ENCODE peak calls at places on chromosomes 1 and 21, in nine cellular contexts. Q is transverse colon, M is heart left ventricle, T is tibial nerve, E is body of pancreas, B is H54, S is A549, L is lower leg skin, G is IMR-90. P is an unnamed sample.

GRCh38 chr1:197677752-197678295 is 97.5 kb downstream of the DENND1B start:
- DNase-seq in Q (no peak), M (no peak), T (no peak), E (no peak), B (no peak), S (no peak), L (no peak), G (no peak), P (no peak)

GRCh38 chr1:25619101-25619890 is 2.7 kb downstream of the MAN1C1 start:
- DNase-seq in Q (no peak), M (peak), T (no peak), E (peak), B (no peak), S (no peak), L (peak), G (peak), P (no peak)

GRCh38 chr1:1371354-1371740 is 3.7 kb downstream of the AURKAIP1 start:
- DNase-seq in Q (no peak), M (no peak), T (no peak), E (no peak), B (no peak), S (no peak), L (no peak), G (no peak), P (no peak)

GRCh38 chr1:51518033-51518729 is 885 bp downstream of the EPS15 start:
- DNase-seq in Q (peak), M (peak), T (peak), E (peak), B (peak), S (peak), L (peak), G (peak), P (peak)

GRCh38 chr1:44238651-44239050 is 25.4 kb downstream of the DMAP1 start:
- DNase-seq in Q (no peak), M (no peak), T (no peak), E (no peak), B (no peak), S (no peak), L (no peak), G (no peak), P (no peak)

GRCh38 chr1:56645663-56646330 is 683 bp downstream of the PRKAA2 start:
- DNase-seq in Q (peak), M (peak), T (peak), E (peak), B (peak), S (peak), L (no peak), G (no peak), P (no peak)

GRCh38 chr21:46122758-46123683 is 25.1 kb downstream of the COL6A2 start:
- DNase-seq in Q (peak), M (peak), T (no peak), E (peak), B (no peak), S (no peak), L (peak), G (no peak), P (no peak)

GRCh38 chr1:7539772-7540175 is 231.3 kb upstream of the VAMP3 start:
- DNase-seq in Q (peak), M (no peak), T (no peak), E (peak), B (no peak), S (peak), L (no peak), G (peak), P (peak)

GRCh38 chr1:6142036-6142621 is 38.0 kb downstream of the CHD5 start:
- DNase-seq in Q (no peak), M (no peak), T (no peak), E (no peak), B (no peak), S (no peak), L (no peak), G (no peak), P (no peak)

GRCh38 chr1:7606096-7606495 is 165.0 kb upstream of the VAMP3 start:
- DNase-seq in Q (no peak), M (no peak), T (no peak), E (peak), B (no peak), S (no peak), L (no peak), G (no peak), P (no peak)

GRCh38 chr1:40394456-40395172 is 21.1 kb downstream of the SMAP2 start:
- DNase-seq in Q (no peak), M (no peak), T (no peak), E (no peak), B (no peak), S (no peak), L (no peak), G (peak), P (no peak)
- TF ChIP-seq POLR2A in Q (peak), M (no peak), T (no peak), E (peak), B (no peak), S (no peak), L (no peak), G (peak), P (no peak)

DNA sequence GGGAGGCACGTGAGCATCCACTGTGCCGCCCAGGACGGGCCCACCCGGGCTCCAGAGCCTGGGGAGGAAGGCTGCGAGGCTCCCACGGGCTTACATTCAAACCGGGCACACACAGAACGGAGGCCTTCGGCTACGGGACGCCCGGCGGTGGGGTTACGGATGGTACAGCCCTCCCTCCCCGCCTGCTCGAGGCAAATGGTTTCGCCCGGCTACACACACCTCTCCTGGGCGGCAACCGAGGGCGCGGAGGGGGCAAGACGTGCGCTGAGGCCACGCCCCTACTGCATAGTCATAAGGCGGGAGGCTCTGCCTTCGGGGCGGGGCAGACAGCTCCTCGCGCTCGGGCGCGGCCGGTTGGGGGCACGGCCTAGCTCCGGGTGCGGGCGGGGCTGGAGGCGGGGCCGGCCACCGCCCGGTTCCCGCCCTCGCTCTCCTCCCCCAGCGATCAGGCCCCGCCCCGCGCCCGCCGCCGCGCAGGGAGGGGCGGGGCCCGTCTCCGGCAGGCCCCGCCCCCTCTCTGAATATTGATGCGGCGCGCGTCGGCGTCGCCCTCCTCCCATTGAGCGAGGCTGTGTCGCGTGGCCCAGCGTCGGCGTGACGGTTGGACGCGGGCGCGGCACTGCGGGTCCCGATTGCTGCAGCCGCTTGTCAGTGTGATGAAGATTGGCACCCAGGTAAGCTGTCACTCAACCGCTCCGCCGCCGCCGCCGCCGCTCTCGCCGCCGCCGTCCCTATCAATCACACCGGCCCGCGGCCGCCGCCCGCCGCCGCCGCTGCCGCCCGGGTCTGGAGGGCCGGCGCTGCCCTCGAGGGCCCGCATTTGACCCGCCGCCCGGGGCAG is at the start of gene PKNOX1:
- DNase-seq in Q (peak), M (peak), T (peak), E (peak), B (peak), S (peak), L (peak), G (peak), P (peak)
- TF ChIP-seq POLR2A in Q (peak), M (peak), T (peak), E (peak), B (peak), S (peak), L (no peak), G (no peak), P (peak)

DNA sequence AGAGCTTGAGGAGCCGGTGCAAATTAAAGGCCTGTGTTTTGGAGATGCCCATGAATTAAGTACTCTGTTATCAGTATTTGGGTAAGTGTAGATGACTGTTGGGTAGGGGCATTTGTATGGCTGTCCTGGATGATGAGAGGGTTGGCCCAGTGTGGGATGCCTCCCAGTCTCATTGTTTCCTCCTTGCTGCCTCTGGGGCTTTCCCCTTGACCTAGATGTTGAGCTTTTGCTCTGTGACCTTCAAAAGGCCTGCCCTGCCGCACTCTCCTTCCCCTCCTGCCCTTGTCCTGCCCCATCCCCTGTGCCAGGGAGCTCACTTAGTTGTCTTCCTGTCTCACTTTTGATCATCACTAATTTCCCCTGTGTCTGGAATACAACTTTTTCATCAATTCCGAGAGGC is 10.0 kb downstream of the GALNT2 start:
- DNase-seq in Q (no peak), M (no peak), T (no peak), E (no peak), B (no peak), S (no peak), L (no peak), G (no peak), P (no peak)
- TF ChIP-seq POLR2A in Q (no peak), M (no peak), T (no peak), E (no peak), B (no peak), S (no peak), L (no peak), G (no peak), P (no peak)

GRCh38 chr1:230104395-230105244 is 37.6 kb downstream of the GALNT2 start:
- DNase-seq in Q (peak), M (peak), T (peak), E (peak), B (peak), S (peak), L (peak), G (peak), P (peak)

GRCh38 chr1:230102046-230102445 is 35.0 kb downstream of the GALNT2 start:
- DNase-seq in Q (no peak), M (no peak), T (no peak), E (no peak), B (no peak), S (no peak), L (no peak), G (no peak), P (no peak)

GRCh38 chr1:230105245-230105753 is 38.3 kb downstream of the GALNT2 start:
- DNase-seq in Q (no peak), M (no peak), T (no peak), E (no peak), B (no peak), S (no peak), L (no peak), G (no peak), P (no peak)

GRCh38 chr1:230102472-230102871 is 35.4 kb downstream of the GALNT2 start:
- DNase-seq in Q (no peak), M (no peak), T (no peak), E (no peak), B (no peak), S (no peak), L (no peak), G (no peak), P (no peak)

DNA sequence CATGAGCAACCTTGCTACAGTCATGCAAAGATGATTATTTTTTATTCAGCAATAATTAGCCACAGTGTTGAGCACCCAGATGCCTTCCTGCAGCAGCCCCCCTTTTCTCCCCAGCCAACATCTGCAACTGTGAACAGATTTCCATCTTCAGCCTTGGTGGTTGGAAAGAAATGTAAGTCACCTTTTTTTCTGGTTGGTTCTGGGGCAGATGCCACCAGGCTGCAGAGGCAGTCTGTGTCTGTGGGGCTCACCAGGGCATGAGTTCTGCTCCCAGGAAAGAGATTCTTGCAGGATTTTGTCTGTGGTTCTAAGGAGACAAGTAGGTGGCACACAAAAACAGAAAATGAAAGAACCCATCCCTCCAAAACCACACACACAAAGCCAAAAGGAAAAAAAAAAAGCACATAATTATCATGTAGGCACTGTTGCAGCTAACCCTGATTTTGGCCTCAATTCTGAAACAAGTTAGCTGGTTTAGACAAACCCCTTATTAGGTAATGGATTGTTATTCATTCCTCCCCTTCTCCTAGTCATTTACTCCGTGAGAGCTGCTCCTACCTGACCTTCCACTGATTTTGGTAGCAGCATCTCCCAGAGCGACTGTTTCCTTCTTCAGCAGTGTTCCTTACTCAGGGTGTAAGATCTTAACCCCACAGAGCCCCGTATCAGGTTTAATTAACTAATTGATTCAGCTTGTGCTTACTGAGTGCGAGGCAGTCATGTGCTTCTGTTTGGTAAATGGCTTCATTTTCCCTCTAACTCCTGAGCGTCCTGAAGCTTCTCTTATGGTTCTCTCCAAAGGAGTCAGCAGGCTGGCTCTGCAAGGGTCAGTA is 36.5 kb downstream of the GALNT2 start:
- DNase-seq in Q (no peak), M (no peak), T (no peak), E (no peak), B (no peak), S (no peak), L (no peak), G (peak), P (no peak)
- TF ChIP-seq POLR2A in Q (no peak), M (no peak), T (no peak), E (no peak), B (no peak), S (no peak), L (no peak), G (no peak), P (no peak)

GRCh38 chr21:42264245-42265195 is 45.6 kb downstream of the ABCG1 start:
- DNase-seq in Q (no peak), M (no peak), T (no peak), E (no peak), B (no peak), S (no peak), L (no peak), G (no peak), P (no peak)

GRCh38 chr21:42263591-42264131 is 44.7 kb downstream of the ABCG1 start:
- DNase-seq in Q (no peak), M (peak), T (peak), E (peak), B (no peak), S (no peak), L (peak), G (no peak), P (no peak)

GRCh38 chr21:42261832-42262200 is 42.9 kb downstream of the ABCG1 start:
- DNase-seq in Q (no peak), M (no peak), T (no peak), E (no peak), B (no peak), S (no peak), L (no peak), G (no peak), P (no peak)

GRCh38 chr21:42265229-42265812 is 46.4 kb downstream of the ABCG1 start:
- DNase-seq in Q (no peak), M (no peak), T (no peak), E (no peak), B (no peak), S (no peak), L (no peak), G (no peak), P (peak)

DNA sequence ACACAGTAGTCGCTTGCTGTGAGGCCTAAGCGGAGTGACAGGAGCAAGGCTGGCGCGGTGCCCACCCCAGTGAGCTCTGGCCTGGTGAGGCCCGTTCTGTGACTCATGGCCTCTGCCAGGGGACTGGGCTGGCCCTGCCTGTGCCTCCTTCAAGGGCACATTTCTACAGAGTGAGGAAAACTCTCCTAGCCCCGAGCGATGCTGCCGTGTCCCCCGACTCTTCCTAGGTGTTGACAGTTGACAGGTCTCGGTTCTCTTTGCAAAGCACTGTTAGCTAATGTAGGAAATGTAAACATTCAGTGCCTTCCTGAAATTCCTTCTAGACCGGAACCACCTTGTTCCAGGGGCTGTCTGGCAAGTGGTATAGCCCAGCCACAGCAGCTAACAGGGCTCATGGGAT is 43.9 kb downstream of the ABCG1 start:
- DNase-seq in Q (peak), M (peak), T (peak), E (peak), B (peak), S (peak), L (peak), G (peak), P (no peak)
- TF ChIP-seq POLR2A in Q (no peak), M (no peak), T (no peak), E (no peak), B (no peak), S (no peak), L (no peak), G (no peak), P (no peak)

DNA sequence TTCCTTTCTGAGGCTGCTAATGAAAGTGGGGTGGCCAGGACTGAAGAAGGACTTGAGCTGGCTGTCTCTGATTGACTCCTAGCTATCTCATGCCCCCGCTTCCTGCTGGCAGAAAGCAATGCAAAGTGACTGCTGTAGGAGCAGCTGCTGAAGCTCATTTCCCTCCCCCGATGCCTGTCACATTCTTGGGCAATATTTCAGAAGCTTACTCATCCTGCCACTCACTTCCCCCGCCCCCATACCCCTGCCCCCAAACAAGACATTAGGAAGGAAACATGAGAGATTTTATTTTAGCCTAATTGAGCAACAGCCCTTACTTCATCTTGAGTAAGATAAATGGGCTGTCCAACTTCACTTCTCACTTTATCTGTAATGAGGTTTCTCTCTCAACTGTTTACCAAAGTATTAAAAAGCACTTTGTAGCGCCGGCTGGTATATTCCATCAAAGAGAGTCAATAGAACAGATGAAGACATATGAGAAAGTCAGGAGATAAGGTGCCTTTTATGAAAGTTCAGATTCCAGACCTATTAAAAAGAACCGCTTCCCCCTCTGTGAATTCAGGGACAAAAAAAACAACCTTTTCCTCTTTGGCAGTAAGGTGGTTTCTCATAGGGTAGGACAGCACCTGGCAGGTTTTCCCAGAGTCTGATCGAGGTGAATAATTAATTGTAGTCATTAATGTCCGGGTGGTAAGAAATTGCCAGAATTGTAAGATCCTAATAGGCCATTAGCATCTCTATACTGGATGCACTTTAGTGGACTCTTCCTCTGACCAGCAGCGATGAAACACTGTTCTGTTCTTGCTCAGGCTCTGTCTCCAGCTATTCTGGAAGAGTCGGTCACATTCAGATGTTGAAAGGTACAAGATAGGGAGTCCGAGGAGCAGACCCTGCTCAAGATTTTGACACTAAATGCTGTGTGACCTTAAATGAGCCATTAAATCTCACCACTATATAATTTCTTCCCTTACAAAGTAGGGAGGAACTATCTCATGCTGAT is 70.2 kb downstream of the SH3GLB1 start:
- DNase-seq in Q (peak), M (peak), T (peak), E (peak), B (peak), S (peak), L (no peak), G (peak), P (no peak)
- TF ChIP-seq POLR2A in Q (no peak), M (no peak), T (no peak), E (no peak), B (no peak), S (no peak), L (no peak), G (no peak), P (no peak)

GRCh38 chr1:42681771-42682483 is at the start of gene YBX1:
- DNase-seq in Q (peak), M (peak), T (peak), E (peak), B (peak), S (peak), L (peak), G (peak), P (peak)

GRCh38 chr1:42680045-42680444 is 2.2 kb upstream of the YBX1 start:
- DNase-seq in Q (no peak), M (no peak), T (no peak), E (no peak), B (no peak), S (no peak), L (no peak), G (no peak), P (no peak)

GRCh38 chr1:42684139-42684538 is 1.9 kb downstream of the YBX1 start:
- DNase-seq in Q (no peak), M (no peak), T (no peak), E (no peak), B (no peak), S (peak), L (no peak), G (peak), P (peak)

GRCh38 chr1:42680921-42681683 is 1.1 kb upstream of the YBX1 start:
- DNase-seq in Q (no peak), M (no peak), T (no peak), E (no peak), B (no peak), S (peak), L (no peak), G (no peak), P (peak)

GRCh38 chr1:42682739-42683529 is 716 bp downstream of the YBX1 start:
- DNase-seq in Q (peak), M (peak), T (peak), E (peak), B (peak), S (peak), L (peak), G (peak), P (peak)
- TF ChIP-seq POLR2A in Q (peak), M (no peak), T (peak), E (peak), B (peak), S (no peak), L (no peak), G (no peak), P (no peak)